ENCODE peak calls at places on chromosomes 4 and X, in nine cellular contexts. One of them, this sample, is unnamed.

GRCh38 chr4:86664959-86665358 is 70.8 kb downstream of the PTPN13 start:
- DNase-seq in cardiac muscle cell: no peak
- DNase-seq in fibroblast of lung: peak; percentile 74
- DNase-seq in hepatocyte: no peak
- DNase-seq in HCT116: no peak
- DNase-seq in astrocyte: peak; percentile 95
- DNase-seq in tibial artery: no peak
- DNase-seq in esophagus squamous epithelium: no peak
- DNase-seq in uterus: no peak
- DNase-seq in this sample: no peak

GRCh38 chrX:63746278-63746677 is 38.7 kb downstream of the ARHGEF9 start:
- DNase-seq in astrocyte: no peak
- DNase-seq in tibial artery: no peak
- DNase-seq in esophagus squamous epithelium: no peak
- DNase-seq in fibroblast of lung: no peak
- DNase-seq in uterus: no peak
- DNase-seq in cardiac muscle cell: no peak
- DNase-seq in hepatocyte: no peak
- DNase-seq in HCT116: no peak
- DNase-seq in this sample: peak; percentile 80

GRCh38 chr4:157819693-157820464 is 352.9 kb downstream of the GASK1B start:
- DNase-seq in HCT116: no peak
- DNase-seq in cardiac muscle cell: no peak
- DNase-seq in uterus: no peak
- DNase-seq in tibial artery: no peak
- DNase-seq in hepatocyte: no peak
- DNase-seq in astrocyte: no peak
- DNase-seq in fibroblast of lung: no peak
- DNase-seq in esophagus squamous epithelium: no peak
- DNase-seq in this sample: no peak

GRCh38 chr4:168059251-168059650 is 33.1 kb upstream of the ANXA10 start:
- DNase-seq in fibroblast of lung: peak; percentile 67
- DNase-seq in HCT116: no peak
- DNase-seq in hepatocyte: no peak
- DNase-seq in tibial artery: no peak
- DNase-seq in cardiac muscle cell: no peak
- DNase-seq in astrocyte: peak; percentile 73
- DNase-seq in uterus: no peak
- DNase-seq in esophagus squamous epithelium: no peak
- DNase-seq in this sample: no peak

GRCh38 chrX:70494441-70494840 is 49.8 kb downstream of the DLG3 start:
- DNase-seq in fibroblast of lung: no peak
- DNase-seq in HCT116: no peak
- DNase-seq in uterus: no peak
- DNase-seq in tibial artery: no peak
- DNase-seq in hepatocyte: no peak
- DNase-seq in cardiac muscle cell: no peak
- DNase-seq in esophagus squamous epithelium: no peak
- DNase-seq in astrocyte: no peak
- DNase-seq in this sample: no peak

GRCh38 chrX:49930046-49930445 is 7.7 kb downstream of the CLCN5 start:
- DNase-seq in hepatocyte: no peak
- DNase-seq in astrocyte: no peak
- DNase-seq in esophagus squamous epithelium: no peak
- DNase-seq in HCT116: no peak
- DNase-seq in fibroblast of lung: peak; percentile 47
- DNase-seq in cardiac muscle cell: no peak
- DNase-seq in uterus: no peak
- DNase-seq in tibial artery: no peak
- DNase-seq in this sample: no peak

GRCh38 chr4:84503495-84504437 is 4.7 kb upstream of the NKX6-1 start:
- DNase-seq in cardiac muscle cell: peak; percentile 90
- DNase-seq in esophagus squamous epithelium: no peak
- DNase-seq in fibroblast of lung: peak; percentile 77
- DNase-seq in hepatocyte: peak; percentile 87
- DNase-seq in astrocyte: peak; percentile 34
- DNase-seq in HCT116: peak; percentile 62
- DNase-seq in uterus: no peak
- DNase-seq in tibial artery: no peak
- DNase-seq in this sample: peak; percentile 63

GRCh38 chrX:2592279-2592678 is 91.5 kb upstream of the DHRSX start:
- DNase-seq in tibial artery: no peak
- DNase-seq in astrocyte: no peak
- DNase-seq in fibroblast of lung: no peak
- DNase-seq in uterus: no peak
- DNase-seq in cardiac muscle cell: no peak
- DNase-seq in hepatocyte: no peak
- DNase-seq in esophagus squamous epithelium: no peak
- DNase-seq in HCT116: no peak
- DNase-seq in this sample: no peak

GRCh38 chr4:1207603-1208265 is 35.4 kb upstream of the SPON2 start:
- DNase-seq in astrocyte: peak; percentile 62
- DNase-seq in hepatocyte: no peak
- DNase-seq in cardiac muscle cell: no peak
- DNase-seq in HCT116: no peak
- DNase-seq in tibial artery: peak; percentile 66
- DNase-seq in uterus: peak; percentile 84
- DNase-seq in esophagus squamous epithelium: no peak
- DNase-seq in fibroblast of lung: peak; percentile 95
- DNase-seq in this sample: no peak

GRCh38 chrX:152913354-152913753 is 15.5 kb downstream of the ZNF185 start:
- DNase-seq in hepatocyte: no peak
- DNase-seq in astrocyte: no peak
- DNase-seq in tibial artery: no peak
- DNase-seq in esophagus squamous epithelium: no peak
- DNase-seq in HCT116: no peak
- DNase-seq in fibroblast of lung: no peak
- DNase-seq in uterus: no peak
- DNase-seq in cardiac muscle cell: no peak
- DNase-seq in this sample: no peak

GRCh38 chrX:154010330-154011087 is 9.2 kb downstream of the IRAK1 start:
- DNase-seq in astrocyte: no peak
- DNase-seq in HCT116: no peak
- DNase-seq in cardiac muscle cell: no peak
- DNase-seq in fibroblast of lung: no peak
- DNase-seq in hepatocyte: peak; percentile 52
- DNase-seq in tibial artery: no peak
- DNase-seq in uterus: no peak
- DNase-seq in esophagus squamous epithelium: no peak
- DNase-seq in this sample: no peak

GRCh38 chr4:28966982-28967381 is 1753.2 kb upstream of the PCDH7 start:
- DNase-seq in HCT116: no peak
- DNase-seq in cardiac muscle cell: no peak
- DNase-seq in esophagus squamous epithelium: no peak
- DNase-seq in tibial artery: no peak
- DNase-seq in uterus: no peak
- DNase-seq in fibroblast of lung: peak; percentile 15
- DNase-seq in astrocyte: peak; percentile 57
- DNase-seq in hepatocyte: peak; percentile 5
- DNase-seq in this sample: no peak

GRCh38 chr4:56909083-56909981 is 1.6 kb downstream of the REST start:
- DNase-seq in tibial artery: peak; percentile 73
- DNase-seq in cardiac muscle cell: peak; percentile 80
- DNase-seq in astrocyte: peak; percentile 48
- DNase-seq in uterus: peak; percentile 43
- DNase-seq in esophagus squamous epithelium: no peak
- DNase-seq in fibroblast of lung: peak; percentile 53
- DNase-seq in HCT116: no peak
- DNase-seq in hepatocyte: peak; percentile 56
- DNase-seq in this sample: peak; percentile 30

GRCh38 chrX:15233416-15234015 is 36.4 kb downstream of the ASB9 start:
- DNase-seq in esophagus squamous epithelium: no peak
- DNase-seq in cardiac muscle cell: no peak
- DNase-seq in uterus: no peak
- DNase-seq in astrocyte: no peak
- DNase-seq in tibial artery: no peak
- DNase-seq in hepatocyte: no peak
- DNase-seq in fibroblast of lung: no peak
- DNase-seq in HCT116: no peak
- DNase-seq in this sample: peak; percentile 7

GRCh38 chr4:147965873-147966272 is 234.0 kb downstream of the ARHGAP10 start:
- DNase-seq in HCT116: no peak
- DNase-seq in esophagus squamous epithelium: no peak
- DNase-seq in hepatocyte: no peak
- DNase-seq in fibroblast of lung: no peak
- DNase-seq in astrocyte: no peak
- DNase-seq in tibial artery: no peak
- DNase-seq in uterus: no peak
- DNase-seq in cardiac muscle cell: no peak
- DNase-seq in this sample: no peak

GRCh38 chrX:53184836-53185235 is 40.2 kb downstream of the KDM5C start:
- DNase-seq in esophagus squamous epithelium: no peak
- DNase-seq in astrocyte: peak; percentile 69
- DNase-seq in hepatocyte: no peak
- DNase-seq in fibroblast of lung: peak; percentile 2
- DNase-seq in uterus: no peak
- DNase-seq in cardiac muscle cell: no peak
- DNase-seq in HCT116: no peak
- DNase-seq in tibial artery: no peak
- DNase-seq in this sample: no peak

GRCh38 chr4:73721419-73721818 is 18.9 kb upstream of the CXCL8 start:
- DNase-seq in uterus: no peak
- DNase-seq in astrocyte: peak; percentile 77
- DNase-seq in hepatocyte: no peak
- DNase-seq in tibial artery: no peak
- DNase-seq in fibroblast of lung: peak; percentile 93
- DNase-seq in esophagus squamous epithelium: no peak
- DNase-seq in HCT116: no peak
- DNase-seq in cardiac muscle cell: no peak
- DNase-seq in this sample: no peak

GRCh38 chr4:21991050-21991449 is 42.5 kb upstream of the KCNIP4 start:
- DNase-seq in esophagus squamous epithelium: no peak
- DNase-seq in HCT116: no peak
- DNase-seq in astrocyte: peak; percentile 21
- DNase-seq in hepatocyte: peak; percentile 16
- DNase-seq in fibroblast of lung: peak; percentile 61
- DNase-seq in cardiac muscle cell: no peak
- DNase-seq in uterus: peak; percentile 29
- DNase-seq in tibial artery: no peak
- DNase-seq in this sample: no peak

GRCh38 chr4:152537881-152538280 is 2.0 kb upstream of the FBXW7 start:
- DNase-seq in tibial artery: no peak
- DNase-seq in esophagus squamous epithelium: no peak
- DNase-seq in HCT116: no peak
- DNase-seq in fibroblast of lung: no peak
- DNase-seq in hepatocyte: no peak
- DNase-seq in uterus: no peak
- DNase-seq in cardiac muscle cell: no peak
- DNase-seq in astrocyte: no peak
- DNase-seq in this sample: no peak
- H3K4me1 ChIP-seq in tibial artery: no peaks in the 10 kb centered on the region
- H3K4me1 ChIP-seq in esophagus squamous epithelium: peaks cover 43% of the 10 kb centered on the region
- H3K4me1 ChIP-seq in HCT116: peaks cover 17% of the 10 kb centered on the region
- H3K4me1 ChIP-seq in fibroblast of lung: peaks cover 3% of the 10 kb centered on the region
- H3K4me1 ChIP-seq in hepatocyte: peaks cover 16% of the 10 kb centered on the region
- H3K4me1 ChIP-seq in uterus: peaks cover 13% of the 10 kb centered on the region
- H3K4me1 ChIP-seq in cardiac muscle cell: peaks cover 15% of the 10 kb centered on the region
- H3K4me1 ChIP-seq in astrocyte: peaks cover 8% of the 10 kb centered on the region
- H3K4me1 ChIP-seq in this sample: peaks cover 55% of the 10 kb centered on the region

GRCh38 chrX:10756365-10756915 is 136.1 kb upstream of the MID1 start:
- DNase-seq in fibroblast of lung: peak; percentile 79
- DNase-seq in HCT116: peak; percentile 18
- DNase-seq in esophagus squamous epithelium: no peak
- DNase-seq in uterus: peak; percentile 28
- DNase-seq in astrocyte: peak; percentile 93
- DNase-seq in cardiac muscle cell: peak; percentile 61
- DNase-seq in hepatocyte: peak; percentile 44
- DNase-seq in tibial artery: no peak
- DNase-seq in this sample: no peak

GRCh38 chrX:10761447-10761846 is 141.1 kb upstream of the MID1 start:
- DNase-seq in cardiac muscle cell: no peak
- DNase-seq in esophagus squamous epithelium: no peak
- DNase-seq in fibroblast of lung: no peak
- DNase-seq in tibial artery: no peak
- DNase-seq in hepatocyte: no peak
- DNase-seq in HCT116: no peak
- DNase-seq in uterus: no peak
- DNase-seq in astrocyte: no peak
- DNase-seq in this sample: no peak

GRCh38 chrX:10754445-10754844 is 134.1 kb upstream of the MID1 start:
- DNase-seq in fibroblast of lung: no peak
- DNase-seq in cardiac muscle cell: no peak
- DNase-seq in HCT116: no peak
- DNase-seq in astrocyte: no peak
- DNase-seq in esophagus squamous epithelium: no peak
- DNase-seq in hepatocyte: no peak
- DNase-seq in tibial artery: no peak
- DNase-seq in uterus: no peak
- DNase-seq in this sample: no peak

GRCh38 chrX:10755477-10756334 is 135.3 kb upstream of the MID1 start:
- DNase-seq in cardiac muscle cell: peak; percentile 80
- DNase-seq in uterus: peak; percentile 27
- DNase-seq in tibial artery: no peak
- DNase-seq in astrocyte: peak; percentile 89
- DNase-seq in esophagus squamous epithelium: no peak
- DNase-seq in fibroblast of lung: peak; percentile 14
- DNase-seq in hepatocyte: peak; percentile 20
- DNase-seq in HCT116: no peak
- DNase-seq in this sample: no peak

GRCh38 chrX:10759400-10759799 is 139.0 kb upstream of the MID1 start:
- DNase-seq in astrocyte: no peak
- DNase-seq in esophagus squamous epithelium: no peak
- DNase-seq in cardiac muscle cell: no peak
- DNase-seq in HCT116: no peak
- DNase-seq in hepatocyte: no peak
- DNase-seq in fibroblast of lung: no peak
- DNase-seq in uterus: no peak
- DNase-seq in tibial artery: no peak
- DNase-seq in this sample: no peak
- H3K4me3 ChIP-seq in astrocyte: no peak overlapping the region
- H3K4me3 ChIP-seq in esophagus squamous epithelium: no peak overlapping the region
- H3K4me3 ChIP-seq in cardiac muscle cell: no peak overlapping the region
- H3K4me3 ChIP-seq in HCT116: no peak overlapping the region
- H3K4me3 ChIP-seq in hepatocyte: no peak overlapping the region
- H3K4me3 ChIP-seq in fibroblast of lung: no peak overlapping the region
- H3K4me3 ChIP-seq in uterus: no peak overlapping the region
- H3K4me3 ChIP-seq in tibial artery: no peak overlapping the region
- H3K4me3 ChIP-seq in this sample: no peak overlapping the region

GRCh38 chr4:143382539-143382938 is 45.9 kb downstream of the GAB1 start:
- DNase-seq in uterus: no peak
- DNase-seq in cardiac muscle cell: no peak
- DNase-seq in fibroblast of lung: peak; percentile 35
- DNase-seq in astrocyte: peak; percentile 54
- DNase-seq in hepatocyte: no peak
- DNase-seq in tibial artery: no peak
- DNase-seq in HCT116: no peak
- DNase-seq in esophagus squamous epithelium: no peak
- DNase-seq in this sample: no peak
- H3K4me1 ChIP-seq in uterus: peaks cover 4% of the 10 kb centered on the region
- H3K4me1 ChIP-seq in cardiac muscle cell: peaks cover 51% of the 10 kb centered on the region
- H3K4me1 ChIP-seq in fibroblast of lung: peaks cover 2% of the 10 kb centered on the region
- H3K4me1 ChIP-seq in astrocyte: peaks cover 19% of the 10 kb centered on the region
- H3K4me1 ChIP-seq in hepatocyte: peaks cover 33% of the 10 kb centered on the region
- H3K4me1 ChIP-seq in tibial artery: no peaks in the 10 kb centered on the region
- H3K4me1 ChIP-seq in HCT116: no peaks in the 10 kb centered on the region
- H3K4me1 ChIP-seq in esophagus squamous epithelium: peaks cover 76% of the 10 kb centered on the region
- H3K4me1 ChIP-seq in this sample: no peaks in the 10 kb centered on the region

DNA sequence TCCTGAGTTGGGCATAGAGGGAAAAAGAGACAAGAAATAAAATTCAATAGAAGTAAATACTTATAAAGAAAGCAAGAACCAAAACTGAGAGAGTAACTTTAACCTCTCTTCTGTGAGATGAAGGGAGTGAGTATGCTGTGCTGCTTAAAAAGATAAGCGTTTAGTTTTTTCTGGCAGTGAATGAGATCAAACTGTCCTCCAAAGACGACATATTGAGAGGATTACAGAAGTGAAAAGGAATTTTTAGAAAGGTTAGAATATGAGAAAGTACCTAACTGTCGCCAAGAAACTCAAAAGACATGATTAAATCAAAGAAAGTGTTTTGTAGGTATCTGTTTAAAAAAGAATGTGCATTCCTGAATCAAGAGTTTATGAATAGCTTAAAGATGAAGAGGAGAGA is 16.0 kb downstream of the GAB1 start:
- DNase-seq in cardiac muscle cell: no peak
- DNase-seq in astrocyte: peak; percentile 23
- DNase-seq in tibial artery: no peak
- DNase-seq in uterus: no peak
- DNase-seq in esophagus squamous epithelium: no peak
- DNase-seq in hepatocyte: no peak
- DNase-seq in fibroblast of lung: no peak
- DNase-seq in HCT116: no peak
- DNase-seq in this sample: no peak
- H3K4me3 ChIP-seq in cardiac muscle cell: no peak overlapping the region
- H3K4me3 ChIP-seq in astrocyte: no peak overlapping the region
- H3K4me3 ChIP-seq in tibial artery: peak overlapping the region; percentile 17
- H3K4me3 ChIP-seq in uterus: no peak overlapping the region
- H3K4me3 ChIP-seq in esophagus squamous epithelium: no peak overlapping the region
- H3K4me3 ChIP-seq in hepatocyte: no peak overlapping the region
- H3K4me3 ChIP-seq in fibroblast of lung: no peak overlapping the region
- H3K4me3 ChIP-seq in HCT116: no peak overlapping the region
- H3K4me3 ChIP-seq in this sample: no peak overlapping the region

This sample was measured in CD4-positive, CD25-positive, alpha-beta regulatory T cell.